ENCODE peak calls at places on chromosomes 11 and 22, in nine cellular contexts. D is heart left ventricle; N is CD4-positive, alpha-beta T cell; H is ascending aorta; T is mesendoderm; F is M059J; W is dorsolateral prefrontal cortex; S is HEK293T; B is NCI-H82. X is an unnamed sample.

GRCh38 chr11:79440451-79441158 is at the start of gene TENM4:
- DNase-seq in H (peak; percentile 36), F (peak; percentile 85), N (no peak), B (peak; percentile 47), W (peak; percentile 79), D (peak; percentile 68), S (peak; percentile 61), T (peak; percentile 85), X (no peak)

GRCh38 chr11:17550455-17551346 is 3.6 kb downstream of the OTOG start:
- DNase-seq in F (peak; percentile 15), D (no peak), S (no peak), T (no peak), W (peak; percentile 16), B (no peak), H (no peak), N (no peak), X (no peak)

GRCh38 chr11:75313457-75314272 is 37.8 kb downstream of the ARRB1 start:
- DNase-seq in B (peak; percentile 97), T (peak; percentile 65), H (no peak), F (peak; percentile 59), W (no peak), D (peak; percentile 77), N (no peak), S (no peak), X (no peak)

GRCh38 chr11:85347291-85347690 is 279.9 kb downstream of the DLG2 start:
- DNase-seq in T (no peak), H (no peak), S (no peak), B (no peak), D (no peak), W (no peak), N (no peak), F (no peak), X (no peak)

GRCh38 chr22:38415561-38416321 is 39.3 kb downstream of the KCNJ4 start:
- DNase-seq in B (peak; percentile 54), S (peak; percentile 70), F (no peak), T (peak; percentile 63), H (no peak), N (no peak), D (peak; percentile 71), W (peak; percentile 35), X (no peak)

GRCh38 chr11:71204294-71204693 is 48.1 kb downstream of the SHANK2 start:
- DNase-seq in T (no peak), D (no peak), N (no peak), B (no peak), H (no peak), F (no peak), W (no peak), S (no peak), X (peak; percentile 80)

GRCh38 chr11:3866206-3866605 is 10.7 kb downstream of the STIM1 start:
- DNase-seq in W (no peak), H (no peak), T (peak; percentile 78), F (no peak), D (no peak), B (no peak), S (no peak), N (no peak), X (no peak)

GRCh38 chr22:50686794-50687193 is 14.2 kb downstream of the SHANK3 start:
- DNase-seq in F (no peak), D (peak; percentile 24), W (no peak), N (no peak), H (no peak), T (no peak), S (no peak), B (no peak), X (no peak)

GRCh38 chr11:2758751-2759150 is 59.0 kb upstream of the KCNQ1OT1 start:
- DNase-seq in W (peak; percentile 11), S (no peak), D (peak; percentile 4), T (no peak), B (no peak), F (no peak), N (no peak), H (no peak), X (no peak)

GRCh38 chr11:2390871-2391662 is 9.5 kb upstream of the TSSC4 start:
- DNase-seq in W (no peak), F (peak; percentile 74), N (no peak), T (peak; percentile 90), D (no peak), H (no peak), S (no peak), B (peak; percentile 26), X (no peak)

GRCh38 chr11:18836415-18836814 is 44.8 kb upstream of the PTPN5 start:
- DNase-seq in T (peak; percentile 21), H (no peak), B (no peak), S (no peak), F (peak; percentile 7), N (no peak), W (no peak), D (no peak), X (no peak)

GRCh38 chr11:113974741-113975470 is at the start of gene HTR3A:
- DNase-seq in F (peak; percentile 60), B (peak; percentile 89), H (no peak), T (peak; percentile 89), D (peak; percentile 76), S (peak; percentile 78), N (no peak), W (no peak), X (peak; percentile 84)

GRCh38 chr11:13924801-13925327 is 37.7 kb upstream of the SPON1 start:
- DNase-seq in W (no peak), H (no peak), F (no peak), B (no peak), N (no peak), D (no peak), T (peak; percentile 31), S (no peak), X (no peak)

GRCh38 chr22:25076281-25076680 is 123.4 kb upstream of the CRYBB3 start:
- DNase-seq in D (no peak), T (peak; percentile 32), F (no peak), N (no peak), S (no peak), W (no peak), H (no peak), B (peak; percentile 47), X (no peak)

GRCh38 chr11:19344661-19345518 is 104.1 kb upstream of the E2F8 start:
- DNase-seq in B (peak; percentile 21), D (peak; percentile 68), F (peak; percentile 58), T (peak; percentile 71), S (peak; percentile 49), N (no peak), H (no peak), W (peak; percentile 86), X (no peak)

GRCh38 chr11:134372961-134373360 is 39.1 kb downstream of the B3GAT1 start:
- DNase-seq in T (no peak), N (no peak), B (peak; percentile 6), F (no peak), H (no peak), S (no peak), D (no peak), W (peak; percentile 64), X (peak; percentile 71)

GRCh38 chr22:42863349-42863911 is 6.4 kb upstream of the ARFGAP3 start:
- DNase-seq in D (no peak), W (no peak), B (no peak), N (no peak), T (no peak), S (no peak), F (peak; percentile 96), H (no peak), X (no peak)

GRCh38 chr11:125341676-125342075 is 154.4 kb downstream of the FEZ1 start:
- DNase-seq in T (no peak), F (no peak), H (no peak), B (no peak), W (no peak), D (no peak), N (no peak), S (no peak), X (no peak)